ENCODE peak calls at places on chromosome 10, in seven cellular contexts. One of them, this sample, is unnamed.

GRCh38 chr10:72238392-72239175 is 22.5 kb upstream of the ASCC1 start:
- DNase-seq in upper lobe of right lung: peak
- DNase-seq in AG08396: no peak
- DNase-seq in progenitor cell of endocrine pancreas: no peak
- DNase-seq in activated CD8-positive, alpha-beta T cell treated with anti-CD3 and anti-CD28 coated beads for 36 hours: no peak
- DNase-seq in HS-5: no peak
- DNase-seq in T-cell: no peak
- DNase-seq in this sample: no peak

GRCh38 chr10:123967626-123968243 is 76.1 kb upstream of the CPXM2 start:
- DNase-seq in upper lobe of right lung: peak
- DNase-seq in AG08396: peak
- DNase-seq in progenitor cell of endocrine pancreas: peak
- DNase-seq in activated CD8-positive, alpha-beta T cell treated with anti-CD3 and anti-CD28 coated beads for 36 hours: peak
- DNase-seq in HS-5: no peak
- DNase-seq in T-cell: peak
- DNase-seq in this sample: peak

GRCh38 chr10:1233031-1233430 is 176.8 kb downstream of the WDR37 start:
- DNase-seq in upper lobe of right lung: no peak
- DNase-seq in AG08396: no peak
- DNase-seq in progenitor cell of endocrine pancreas: no peak
- DNase-seq in activated CD8-positive, alpha-beta T cell treated with anti-CD3 and anti-CD28 coated beads for 36 hours: peak
- DNase-seq in HS-5: no peak
- DNase-seq in T-cell: no peak
- DNase-seq in this sample: no peak

GRCh38 chr10:51879238-51879637 is 179.8 kb upstream of the CSTF2T start:
- DNase-seq in upper lobe of right lung: no peak
- DNase-seq in AG08396: peak
- DNase-seq in progenitor cell of endocrine pancreas: no peak
- DNase-seq in activated CD8-positive, alpha-beta T cell treated with anti-CD3 and anti-CD28 coated beads for 36 hours: peak
- DNase-seq in HS-5: peak
- DNase-seq in T-cell: no peak
- DNase-seq in this sample: peak

GRCh38 chr10:123521556-123521955 is 144.6 kb upstream of the GPR26 start:
- DNase-seq in upper lobe of right lung: no peak
- DNase-seq in AG08396: no peak
- DNase-seq in progenitor cell of endocrine pancreas: no peak
- DNase-seq in activated CD8-positive, alpha-beta T cell treated with anti-CD3 and anti-CD28 coated beads for 36 hours: no peak
- DNase-seq in HS-5: no peak
- DNase-seq in T-cell: no peak
- DNase-seq in this sample: no peak

GRCh38 chr10:13803566-13804554 is 217.1 kb downstream of the PRPF18 start:
- DNase-seq in upper lobe of right lung: no peak
- DNase-seq in AG08396: no peak
- DNase-seq in progenitor cell of endocrine pancreas: no peak
- DNase-seq in activated CD8-positive, alpha-beta T cell treated with anti-CD3 and anti-CD28 coated beads for 36 hours: no peak
- DNase-seq in HS-5: no peak
- DNase-seq in T-cell: no peak
- DNase-seq in this sample: peak

GRCh38 chr10:33398796-33399195 is 64.3 kb upstream of the NRP1 start:
- DNase-seq in upper lobe of right lung: no peak
- DNase-seq in AG08396: no peak
- DNase-seq in progenitor cell of endocrine pancreas: no peak
- DNase-seq in activated CD8-positive, alpha-beta T cell treated with anti-CD3 and anti-CD28 coated beads for 36 hours: no peak
- DNase-seq in HS-5: no peak
- DNase-seq in T-cell: no peak
- DNase-seq in this sample: no peak

GRCh38 chr10:49011756-49012155 is 72.1 kb upstream of the LRRC18 start:
- DNase-seq in upper lobe of right lung: peak
- DNase-seq in AG08396: no peak
- DNase-seq in progenitor cell of endocrine pancreas: no peak
- DNase-seq in activated CD8-positive, alpha-beta T cell treated with anti-CD3 and anti-CD28 coated beads for 36 hours: no peak
- DNase-seq in HS-5: no peak
- DNase-seq in T-cell: no peak
- DNase-seq in this sample: no peak

GRCh38 chr10:3126741-3127342 is 45.7 kb downstream of the PITRM1 start:
- DNase-seq in upper lobe of right lung: no peak
- DNase-seq in AG08396: no peak
- DNase-seq in progenitor cell of endocrine pancreas: no peak
- DNase-seq in activated CD8-positive, alpha-beta T cell treated with anti-CD3 and anti-CD28 coated beads for 36 hours: no peak
- DNase-seq in HS-5: no peak
- DNase-seq in T-cell: no peak
- DNase-seq in this sample: no peak

GRCh38 chr10:19920075-19920726 is 104.0 kb downstream of the PLXDC2 start:
- DNase-seq in upper lobe of right lung: no peak
- DNase-seq in AG08396: no peak
- DNase-seq in progenitor cell of endocrine pancreas: no peak
- DNase-seq in activated CD8-positive, alpha-beta T cell treated with anti-CD3 and anti-CD28 coated beads for 36 hours: no peak
- DNase-seq in HS-5: no peak
- DNase-seq in T-cell: no peak
- DNase-seq in this sample: no peak

GRCh38 chr10:31709028-31709427 is 219.6 kb downstream of the ARHGAP12 start:
- DNase-seq in upper lobe of right lung: no peak
- DNase-seq in AG08396: no peak
- DNase-seq in progenitor cell of endocrine pancreas: no peak
- DNase-seq in activated CD8-positive, alpha-beta T cell treated with anti-CD3 and anti-CD28 coated beads for 36 hours: no peak
- DNase-seq in HS-5: no peak
- DNase-seq in T-cell: no peak
- DNase-seq in this sample: no peak

GRCh38 chr10:94098916-94099315 is 105.2 kb downstream of the PLCE1 start:
- DNase-seq in upper lobe of right lung: no peak
- DNase-seq in AG08396: no peak
- DNase-seq in progenitor cell of endocrine pancreas: no peak
- DNase-seq in activated CD8-positive, alpha-beta T cell treated with anti-CD3 and anti-CD28 coated beads for 36 hours: no peak
- DNase-seq in HS-5: no peak
- DNase-seq in T-cell: no peak
- DNase-seq in this sample: no peak

GRCh38 chr10:32477499-32477898 is 31.6 kb downstream of the CCDC7 start:
- DNase-seq in upper lobe of right lung: no peak
- DNase-seq in AG08396: no peak
- DNase-seq in progenitor cell of endocrine pancreas: no peak
- DNase-seq in activated CD8-positive, alpha-beta T cell treated with anti-CD3 and anti-CD28 coated beads for 36 hours: no peak
- DNase-seq in HS-5: no peak
- DNase-seq in T-cell: no peak
- DNase-seq in this sample: no peak

GRCh38 chr10:70544431-70545340 is 57.9 kb downstream of the PRF1 start:
- DNase-seq in upper lobe of right lung: no peak
- DNase-seq in AG08396: no peak
- DNase-seq in progenitor cell of endocrine pancreas: no peak
- DNase-seq in activated CD8-positive, alpha-beta T cell treated with anti-CD3 and anti-CD28 coated beads for 36 hours: no peak
- DNase-seq in HS-5: no peak
- DNase-seq in T-cell: no peak
- DNase-seq in this sample: no peak

GRCh38 chr10:22481687-22482539 is 136.6 kb downstream of the SPAG6 start:
- DNase-seq in upper lobe of right lung: no peak
- DNase-seq in AG08396: no peak
- DNase-seq in progenitor cell of endocrine pancreas: no peak
- DNase-seq in activated CD8-positive, alpha-beta T cell treated with anti-CD3 and anti-CD28 coated beads for 36 hours: no peak
- DNase-seq in HS-5: no peak
- DNase-seq in T-cell: no peak
- DNase-seq in this sample: no peak

GRCh38 chr10:3173173-3173878 is 744 bp upstream of the PITRM1 start:
- DNase-seq in upper lobe of right lung: peak
- DNase-seq in AG08396: no peak
- DNase-seq in progenitor cell of endocrine pancreas: no peak
- DNase-seq in activated CD8-positive, alpha-beta T cell treated with anti-CD3 and anti-CD28 coated beads for 36 hours: peak
- DNase-seq in HS-5: no peak
- DNase-seq in T-cell: no peak
- DNase-seq in this sample: no peak

GRCh38 chr10:84114088-84114667 is 25.1 kb upstream of the GHITM start:
- DNase-seq in upper lobe of right lung: no peak
- DNase-seq in AG08396: no peak
- DNase-seq in progenitor cell of endocrine pancreas: no peak
- DNase-seq in activated CD8-positive, alpha-beta T cell treated with anti-CD3 and anti-CD28 coated beads for 36 hours: no peak
- DNase-seq in HS-5: no peak
- DNase-seq in T-cell: no peak
- DNase-seq in this sample: no peak

GRCh38 chr10:70715853-70716795 is 43.8 kb downstream of the ADAMTS14 start:
- DNase-seq in upper lobe of right lung: no peak
- DNase-seq in AG08396: peak
- DNase-seq in progenitor cell of endocrine pancreas: no peak
- DNase-seq in activated CD8-positive, alpha-beta T cell treated with anti-CD3 and anti-CD28 coated beads for 36 hours: peak
- DNase-seq in HS-5: peak
- DNase-seq in T-cell: no peak
- DNase-seq in this sample: peak

GRCh38 chr10:55183993-55184392 is 383.0 kb upstream of the PCDH15 start:
- DNase-seq in upper lobe of right lung: no peak
- DNase-seq in AG08396: no peak
- DNase-seq in progenitor cell of endocrine pancreas: no peak
- DNase-seq in activated CD8-positive, alpha-beta T cell treated with anti-CD3 and anti-CD28 coated beads for 36 hours: no peak
- DNase-seq in HS-5: no peak
- DNase-seq in T-cell: no peak
- DNase-seq in this sample: no peak

GRCh38 chr10:64813391-64813790 is 1292.2 kb downstream of the REEP3 start:
- DNase-seq in upper lobe of right lung: no peak
- DNase-seq in AG08396: no peak
- DNase-seq in progenitor cell of endocrine pancreas: no peak
- DNase-seq in activated CD8-positive, alpha-beta T cell treated with anti-CD3 and anti-CD28 coated beads for 36 hours: no peak
- DNase-seq in HS-5: no peak
- DNase-seq in T-cell: no peak
- DNase-seq in this sample: no peak

GRCh38 chr10:34397324-34397723 is 417.8 kb downstream of the PARD3 start:
- DNase-seq in upper lobe of right lung: no peak
- DNase-seq in AG08396: peak
- DNase-seq in progenitor cell of endocrine pancreas: no peak
- DNase-seq in activated CD8-positive, alpha-beta T cell treated with anti-CD3 and anti-CD28 coated beads for 36 hours: no peak
- DNase-seq in HS-5: no peak
- DNase-seq in T-cell: no peak
- DNase-seq in this sample: peak

GRCh38 chr10:110323503-110323902 is 18.8 kb upstream of the SMNDC1 start:
- DNase-seq in upper lobe of right lung: no peak
- DNase-seq in AG08396: peak
- DNase-seq in progenitor cell of endocrine pancreas: no peak
- DNase-seq in activated CD8-positive, alpha-beta T cell treated with anti-CD3 and anti-CD28 coated beads for 36 hours: no peak
- DNase-seq in HS-5: peak
- DNase-seq in T-cell: no peak
- DNase-seq in this sample: peak

GRCh38 chr10:123301077-123301875 is 147.1 kb downstream of the BUB3 start:
- DNase-seq in upper lobe of right lung: no peak
- DNase-seq in AG08396: peak
- DNase-seq in progenitor cell of endocrine pancreas: no peak
- DNase-seq in activated CD8-positive, alpha-beta T cell treated with anti-CD3 and anti-CD28 coated beads for 36 hours: no peak
- DNase-seq in HS-5: no peak
- DNase-seq in T-cell: no peak
- DNase-seq in this sample: no peak

GRCh38 chr10:30384791-30385201 is 35.7 kb upstream of the MTPAP start:
- DNase-seq in upper lobe of right lung: peak
- DNase-seq in AG08396: peak
- DNase-seq in progenitor cell of endocrine pancreas: no peak
- DNase-seq in activated CD8-positive, alpha-beta T cell treated with anti-CD3 and anti-CD28 coated beads for 36 hours: peak
- DNase-seq in HS-5: no peak
- DNase-seq in T-cell: no peak
- DNase-seq in this sample: peak

GRCh38 chr10:126001579-126001978 is 105.2 kb downstream of the FANK1 start:
- DNase-seq in upper lobe of right lung: no peak
- DNase-seq in AG08396: peak
- DNase-seq in progenitor cell of endocrine pancreas: no peak
- DNase-seq in activated CD8-positive, alpha-beta T cell treated with anti-CD3 and anti-CD28 coated beads for 36 hours: no peak
- DNase-seq in HS-5: no peak
- DNase-seq in T-cell: no peak
- DNase-seq in this sample: peak

GRCh38 chr10:93673791-93674190 is 28.6 kb downstream of the FRA10AC1 start:
- DNase-seq in upper lobe of right lung: no peak
- DNase-seq in AG08396: no peak
- DNase-seq in progenitor cell of endocrine pancreas: no peak
- DNase-seq in activated CD8-positive, alpha-beta T cell treated with anti-CD3 and anti-CD28 coated beads for 36 hours: no peak
- DNase-seq in HS-5: no peak
- DNase-seq in T-cell: no peak
- DNase-seq in this sample: no peak

GRCh38 chr10:122161795-122162194 is 109.3 kb upstream of the BTBD16 start:
- DNase-seq in upper lobe of right lung: no peak
- DNase-seq in AG08396: no peak
- DNase-seq in progenitor cell of endocrine pancreas: no peak
- DNase-seq in activated CD8-positive, alpha-beta T cell treated with anti-CD3 and anti-CD28 coated beads for 36 hours: no peak
- DNase-seq in HS-5: no peak
- DNase-seq in T-cell: no peak
- DNase-seq in this sample: no peak

GRCh38 chr10:63286340-63286739 is 153.2 kb downstream of the NRBF2 start:
- DNase-seq in upper lobe of right lung: no peak
- DNase-seq in AG08396: no peak
- DNase-seq in progenitor cell of endocrine pancreas: no peak
- DNase-seq in activated CD8-positive, alpha-beta T cell treated with anti-CD3 and anti-CD28 coated beads for 36 hours: no peak
- DNase-seq in HS-5: no peak
- DNase-seq in T-cell: no peak
- DNase-seq in this sample: no peak

GRCh38 chr10:89185658-89186057 is 21.5 kb downstream of the CH25H start:
- DNase-seq in upper lobe of right lung: no peak
- DNase-seq in AG08396: no peak
- DNase-seq in progenitor cell of endocrine pancreas: no peak
- DNase-seq in activated CD8-positive, alpha-beta T cell treated with anti-CD3 and anti-CD28 coated beads for 36 hours: no peak
- DNase-seq in HS-5: no peak
- DNase-seq in T-cell: no peak
- DNase-seq in this sample: no peak

GRCh38 chr10:47027108-47027811 is 116.0 kb downstream of the PTPN20 start:
- DNase-seq in upper lobe of right lung: peak
- DNase-seq in AG08396: no peak
- DNase-seq in progenitor cell of endocrine pancreas: no peak
- DNase-seq in activated CD8-positive, alpha-beta T cell treated with anti-CD3 and anti-CD28 coated beads for 36 hours: no peak
- DNase-seq in HS-5: no peak
- DNase-seq in T-cell: no peak
- DNase-seq in this sample: no peak

GRCh38 chr10:24541239-24541753 is 182.4 kb downstream of the ARHGAP21 start:
- DNase-seq in upper lobe of right lung: no peak
- DNase-seq in AG08396: no peak
- DNase-seq in progenitor cell of endocrine pancreas: peak
- DNase-seq in activated CD8-positive, alpha-beta T cell treated with anti-CD3 and anti-CD28 coated beads for 36 hours: no peak
- DNase-seq in HS-5: no peak
- DNase-seq in T-cell: no peak
- DNase-seq in this sample: no peak

GRCh38 chr10:117130862-117131389 is 7.1 kb downstream of the VAX1 start:
- DNase-seq in upper lobe of right lung: no peak
- DNase-seq in AG08396: no peak
- DNase-seq in progenitor cell of endocrine pancreas: no peak
- DNase-seq in activated CD8-positive, alpha-beta T cell treated with anti-CD3 and anti-CD28 coated beads for 36 hours: no peak
- DNase-seq in HS-5: no peak
- DNase-seq in T-cell: no peak
- DNase-seq in this sample: no peak

GRCh38 chr10:91251430-91252056 is 31.1 kb downstream of the PCGF5 start:
- DNase-seq in upper lobe of right lung: no peak
- DNase-seq in AG08396: peak
- DNase-seq in progenitor cell of endocrine pancreas: peak
- DNase-seq in activated CD8-positive, alpha-beta T cell treated with anti-CD3 and anti-CD28 coated beads for 36 hours: peak
- DNase-seq in HS-5: peak
- DNase-seq in T-cell: peak
- DNase-seq in this sample: peak

GRCh38 chr10:124605001-124605370 is 139.2 kb downstream of the FAM53B start:
- DNase-seq in upper lobe of right lung: no peak
- DNase-seq in AG08396: no peak
- DNase-seq in progenitor cell of endocrine pancreas: no peak
- DNase-seq in activated CD8-positive, alpha-beta T cell treated with anti-CD3 and anti-CD28 coated beads for 36 hours: no peak
- DNase-seq in HS-5: no peak
- DNase-seq in T-cell: no peak
- DNase-seq in this sample: no peak

GRCh38 chr10:121077331-121077730 is 226.2 kb downstream of the WDR11 start:
- DNase-seq in upper lobe of right lung: no peak
- DNase-seq in AG08396: no peak
- DNase-seq in progenitor cell of endocrine pancreas: no peak
- DNase-seq in activated CD8-positive, alpha-beta T cell treated with anti-CD3 and anti-CD28 coated beads for 36 hours: no peak
- DNase-seq in HS-5: no peak
- DNase-seq in T-cell: no peak
- DNase-seq in this sample: no peak